ENCODE peak calls at places on chromosomes 16 and 17, in five cellular contexts. F is tibial artery, R is bronchial epithelial cell, N is left lung, P is upper lobe of left lung. H is an unnamed sample.

GRCh38 chr17:50258647-50259483 is 15.4 kb upstream of the TMEM92 start:
- DNase-seq in F (peak; percentile 68), R (no peak), N (no peak), P (no peak), H (no peak)

GRCh38 chr16:70804153-70804728 is 3.3 kb upstream of the VAC14 start:
- DNase-seq in F (no peak), R (peak; percentile 96), N (no peak), P (no peak), H (no peak)

GRCh38 chr17:72616457-72616856 is 476.0 kb downstream of the SLC39A11 start:
- DNase-seq in F (no peak), R (no peak), N (no peak), P (no peak), H (no peak)

GRCh38 chr16:68370921-68371651 is 60.3 kb downstream of the PRMT7 start:
- DNase-seq in F (no peak), R (no peak), N (no peak), P (no peak), H (no peak)

GRCh38 chr16:57372372-57373116 is at the start of gene CX3CL1:
- DNase-seq in F (peak; percentile 96), R (peak; percentile 29), N (peak; percentile 58), P (peak; percentile 52), H (peak; percentile 90)

GRCh38 chr17:78919816-78920516 is 5.2 kb downstream of the TIMP2 start:
- DNase-seq in F (no peak), R (no peak), N (no peak), P (no peak), H (no peak)

GRCh38 chr16:87465306-87465705 is 27.5 kb downstream of the ZCCHC14 start:
- DNase-seq in F (peak; percentile 93), R (peak; percentile 82), N (peak; percentile 91), P (peak; percentile 95), H (peak; percentile 52)

GRCh38 chr16:67773569-67774456 is 32.5 kb downstream of the RANBP10 start:
- DNase-seq in F (no peak), R (no peak), N (no peak), P (no peak), H (no peak)

GRCh38 chr17:17849863-17850373 is 13.1 kb upstream of the SREBF1 start:
- DNase-seq in F (no peak), R (no peak), N (peak; percentile 70), P (peak; percentile 69), H (no peak)

GRCh38 chr16:19913306-19913717 is 28.7 kb upstream of the GPRC5B start:
- DNase-seq in F (no peak), R (peak; percentile 18), N (no peak), P (no peak), H (no peak)

GRCh38 chr17:2089021-2089422 is 34.1 kb downstream of the HIC1 start:
- DNase-seq in F (no peak), R (no peak), N (no peak), P (no peak), H (no peak)

GRCh38 chr16:73020409-73020884 is 27.5 kb downstream of the ZFHX3 start:
- DNase-seq in F (peak; percentile 92), R (peak; percentile 85), N (no peak), P (peak; percentile 40), H (peak; percentile 63)

GRCh38 chr17:40864661-40865380 is 2.2 kb downstream of the KRT12 start:
- DNase-seq in F (no peak), R (no peak), N (no peak), P (no peak), H (no peak)

GRCh38 chr17:20989991-20990855 is 52.6 kb downstream of the USP22 start:
- DNase-seq in F (peak; percentile 49), R (no peak), N (no peak), P (no peak), H (no peak)

GRCh38 chr17:6231886-6232767 is 161.9 kb downstream of the WSCD1 start:
- DNase-seq in F (no peak), R (peak; percentile 31), N (no peak), P (no peak), H (no peak)

GRCh38 chr16:53043986-53044571 is 8.6 kb downstream of the CHD9NB start:
- DNase-seq in F (no peak), R (no peak), N (no peak), P (no peak), H (no peak)

GRCh38 chr17:69057280-69057679 is 3.4 kb downstream of the ABCA9 start:
- DNase-seq in F (no peak), R (no peak), N (no peak), P (no peak), H (no peak)

GRCh38 chr17:62628845-62629555 is 1.5 kb downstream of the MRC2 start:
- DNase-seq in F (peak; percentile 73), R (no peak), N (no peak), P (no peak), H (peak; percentile 54)

GRCh38 chr16:1537138-1537577 is 3.7 kb downstream of the TMEM204 start:
- DNase-seq in F (no peak), R (no peak), N (no peak), P (no peak), H (peak; percentile 12)

GRCh38 chr17:6528557-6528956 is 27.8 kb downstream of the PITPNM3 start:
- DNase-seq in F (peak; percentile 15), R (no peak), N (no peak), P (no peak), H (no peak)

GRCh38 chr17:28482551-28483199 is 9.2 kb downstream of the SLC13A2 start:
- DNase-seq in F (no peak), R (no peak), N (no peak), P (no peak), H (no peak)

GRCh38 chr17:73203788-73204479 is 11.1 kb downstream of the COG1 start:
- DNase-seq in F (no peak), R (no peak), N (no peak), P (no peak), H (no peak)

GRCh38 chr16:51156836-51157235 is 5.8 kb upstream of the SALL1 start:
- DNase-seq in F (no peak), R (no peak), N (no peak), P (no peak), H (no peak)

GRCh38 chr16:51155901-51156810 is 5.1 kb upstream of the SALL1 start:
- DNase-seq in F (no peak), R (no peak), N (no peak), P (no peak), H (no peak)

GRCh38 chr16:51159296-51159695 is 8.2 kb upstream of the SALL1 start:
- DNase-seq in F (no peak), R (no peak), N (no peak), P (no peak), H (no peak)

GRCh38 chr16:51159864-51160263 is 8.8 kb upstream of the SALL1 start:
- DNase-seq in F (no peak), R (no peak), N (no peak), P (no peak), H (no peak)

DNA sequence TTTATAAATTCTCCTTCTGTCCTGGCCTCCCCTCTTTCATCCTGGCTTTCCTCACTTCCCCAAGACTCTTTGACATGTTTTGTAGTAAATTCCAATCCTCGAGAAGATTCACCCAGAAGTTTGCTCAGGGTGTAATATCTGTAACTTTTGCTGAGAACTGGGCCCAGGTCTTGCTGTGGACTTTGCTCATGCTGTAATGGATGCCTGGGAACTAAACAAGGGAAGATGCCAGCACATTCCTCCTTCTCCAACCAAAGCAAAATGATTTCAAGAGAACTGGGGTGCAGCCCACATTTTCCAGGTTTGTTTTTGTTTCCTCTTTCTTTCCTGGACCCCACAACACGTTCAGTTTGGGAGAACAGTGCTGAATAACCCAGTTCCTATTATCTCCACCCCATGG is 6.6 kb upstream of the SALL1 start:
- DNase-seq in F (no peak), R (no peak), N (no peak), P (no peak), H (no peak)
- H3K4me3 ChIP-seq in F (no peak overlapping the region), R (no peak overlapping the region), N (no peak overlapping the region), P (no peak overlapping the region), H (no peak overlapping the region)

GRCh38 chr17:70105154-70105553 is 30.1 kb downstream of the KCNJ16 start:
- DNase-seq in F (no peak), R (no peak), N (no peak), P (no peak), H (no peak)
- H3K4me3 ChIP-seq in F (no peak overlapping the region), R (no peak overlapping the region), N (no peak overlapping the region), P (no peak overlapping the region), H (no peak overlapping the region)

DNA sequence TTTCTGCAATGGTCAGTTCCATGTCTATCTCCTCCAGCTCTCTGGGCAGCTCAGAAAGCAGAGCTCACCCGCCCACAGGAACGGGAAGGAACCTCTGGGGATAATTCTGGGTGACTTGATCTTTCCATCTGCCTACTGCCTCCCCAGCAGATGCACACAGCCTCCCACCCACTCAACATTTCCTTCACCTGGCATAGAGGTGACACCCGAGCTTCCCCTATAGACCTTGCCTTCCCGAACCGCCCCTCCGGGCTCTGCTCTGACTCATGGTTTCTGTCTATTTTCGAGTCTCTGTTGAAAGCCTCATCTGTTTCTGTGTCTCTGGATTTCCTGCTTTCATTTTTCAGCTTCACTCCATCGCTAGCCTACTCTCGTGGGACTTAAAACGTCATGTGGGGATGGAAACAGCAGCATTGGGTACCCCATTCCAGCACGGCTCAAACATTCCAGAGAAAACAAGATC is 11.4 kb downstream of the GGA3 start:
- DNase-seq in F (no peak), R (peak; percentile 32), N (no peak), P (no peak), H (no peak)
- H3K4me3 ChIP-seq in F (peak overlapping the region; percentile 25), R (no peak overlapping the region), N (no peak overlapping the region), P (no peak overlapping the region), H (no peak overlapping the region)

GRCh38 chr16:3098459-3099394 is at the start of gene ZSCAN10:
- DNase-seq in F (no peak), R (no peak), N (no peak), P (no peak), H (no peak)

GRCh38 chr16:3099732-3100499 is 822 bp upstream of the ZSCAN10 start:
- DNase-seq in F (peak; percentile 88), R (peak; percentile 80), N (peak; percentile 94), P (peak; percentile 97), H (peak; percentile 96)

GRCh38 chr16:3097266-3097665 is 1.8 kb downstream of the ZSCAN10 start:
- DNase-seq in F (no peak), R (no peak), N (no peak), P (no peak), H (no peak)

GRCh38 chr16:3101018-3101840 is 2.1 kb upstream of the ZSCAN10 start:
- DNase-seq in F (no peak), R (no peak), N (no peak), P (peak; percentile 37), H (peak; percentile 46)

DNA sequence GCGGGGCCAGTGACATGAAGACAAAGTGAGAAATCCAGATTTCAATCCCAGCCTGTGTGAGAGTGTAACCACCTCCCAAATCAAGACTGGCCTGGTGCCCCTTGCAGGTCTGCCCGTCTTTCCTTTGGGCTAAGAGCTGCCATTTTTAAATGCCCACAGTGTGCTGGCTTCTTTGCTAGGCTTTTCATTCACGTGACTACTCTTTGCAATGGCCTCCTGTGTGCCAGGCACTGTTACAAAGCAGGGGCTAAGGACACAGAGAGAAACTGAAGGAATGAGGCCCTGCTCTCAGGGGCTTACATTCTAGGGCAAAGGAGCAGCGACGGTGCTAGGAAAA is 269 bp upstream of the ZSCAN10 start:
- DNase-seq in F (no peak), R (no peak), N (no peak), P (no peak), H (no peak)
- H3K4me3 ChIP-seq in F (no peak overlapping the region), R (no peak overlapping the region), N (no peak overlapping the region), P (no peak overlapping the region), H (no peak overlapping the region)

DNA sequence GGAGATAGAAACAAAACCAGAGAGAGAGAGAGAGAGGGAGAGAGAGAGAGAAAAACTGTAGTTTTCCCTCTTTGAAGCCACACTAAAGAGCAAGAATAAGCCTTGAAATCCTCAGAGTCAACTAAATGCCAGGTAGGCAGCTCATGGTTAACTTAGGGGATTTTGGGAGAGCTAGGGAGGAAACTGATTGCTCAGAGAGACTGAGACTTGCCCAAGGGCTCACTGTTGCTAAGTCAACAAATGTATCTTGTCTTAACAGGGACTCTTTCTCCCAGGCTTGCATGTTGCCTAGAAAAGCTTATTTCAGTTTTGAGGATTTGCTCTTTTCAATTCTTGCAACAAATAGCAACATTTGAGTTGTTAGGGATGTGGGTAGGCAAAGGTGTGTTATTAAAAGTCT is 4.5 kb upstream of the SLC5A11 start:
- DNase-seq in F (no peak), R (peak; percentile 65), N (no peak), P (no peak), H (no peak)
- H3K4me3 ChIP-seq in F (no peak overlapping the region), R (no peak overlapping the region), N (no peak overlapping the region), P (no peak overlapping the region), H (no peak overlapping the region)